ENCODE peak calls at places on chromosomes 6 and 20, in four cellular contexts. One of them, this sample, is unnamed.

GRCh38 chr6:140052757-140053729 is 678.6 kb upstream of the CITED2 start:
- DNase-seq in SHP77: no peak
- DNase-seq in NCI-H345: no peak
- DNase-seq in hypothalamus: no peak
- DNase-seq in this sample: no peak

GRCh38 chr6:163991326-163991725 is 576.8 kb downstream of the QKI start:
- DNase-seq in SHP77: no peak
- DNase-seq in NCI-H345: no peak
- DNase-seq in hypothalamus: no peak
- DNase-seq in this sample: no peak

GRCh38 chr6:32192608-32193039 is at the start of gene GPSM3:
- DNase-seq in SHP77: peak; percentile 86
- DNase-seq in NCI-H345: no peak
- DNase-seq in hypothalamus: no peak
- DNase-seq in this sample: no peak

GRCh38 chr20:3304456-3304855 is 65.5 kb upstream of the SLC4A11 start:
- DNase-seq in SHP77: no peak
- DNase-seq in NCI-H345: no peak
- DNase-seq in hypothalamus: no peak
- DNase-seq in this sample: no peak

GRCh38 chr20:38143646-38144554 is 21.2 kb downstream of the TGM2 start:
- DNase-seq in SHP77: peak; percentile 28
- DNase-seq in NCI-H345: no peak
- DNase-seq in hypothalamus: no peak
- DNase-seq in this sample: no peak

GRCh38 chr20:50911716-50912115 is 19.5 kb downstream of the ADNP start:
- DNase-seq in SHP77: no peak
- DNase-seq in NCI-H345: no peak
- DNase-seq in hypothalamus: no peak
- DNase-seq in this sample: no peak

GRCh38 chr20:46636981-46637860 is 14.0 kb downstream of the SLC13A3 start:
- DNase-seq in SHP77: no peak
- DNase-seq in NCI-H345: no peak
- DNase-seq in hypothalamus: peak; percentile 33
- DNase-seq in this sample: no peak

GRCh38 chr6:114288696-114289095 is 54.1 kb downstream of the HS3ST5 start:
- DNase-seq in SHP77: no peak
- DNase-seq in NCI-H345: no peak
- DNase-seq in hypothalamus: no peak
- DNase-seq in this sample: no peak

GRCh38 chr6:154521412-154521811 is 10.9 kb upstream of the CNKSR3 start:
- DNase-seq in SHP77: no peak
- DNase-seq in NCI-H345: no peak
- DNase-seq in hypothalamus: no peak
- DNase-seq in this sample: no peak

GRCh38 chr6:11207199-11207968 is 25.1 kb downstream of the NEDD9 start:
- DNase-seq in SHP77: no peak
- DNase-seq in NCI-H345: no peak
- DNase-seq in hypothalamus: no peak
- DNase-seq in this sample: no peak

GRCh38 chr20:46128310-46129151 is 10.4 kb downstream of the CD40 start:
- DNase-seq in SHP77: peak; percentile 52
- DNase-seq in NCI-H345: peak; percentile 64
- DNase-seq in hypothalamus: peak; percentile 11
- DNase-seq in this sample: no peak

GRCh38 chr6:131519670-131520436 is 53.2 kb upstream of the ARG1 start:
- DNase-seq in SHP77: peak; percentile 23
- DNase-seq in NCI-H345: peak; percentile 33
- DNase-seq in hypothalamus: no peak
- DNase-seq in this sample: peak; percentile 31

GRCh38 chr6:12363651-12364381 is 73.7 kb downstream of the EDN1 start:
- DNase-seq in SHP77: no peak
- DNase-seq in NCI-H345: no peak
- DNase-seq in hypothalamus: no peak
- DNase-seq in this sample: no peak

GRCh38 chr6:33419580-33420492 is at the start of gene SYNGAP1:
- DNase-seq in SHP77: peak; percentile 18
- DNase-seq in NCI-H345: no peak
- DNase-seq in hypothalamus: peak; percentile 47
- DNase-seq in this sample: no peak

GRCh38 chr6:143408151-143408786 is 42.2 kb downstream of the ADAT2 start:
- DNase-seq in SHP77: no peak
- DNase-seq in NCI-H345: no peak
- DNase-seq in hypothalamus: no peak
- DNase-seq in this sample: no peak

GRCh38 chr6:131060311-131060710 is 2.7 kb downstream of the EPB41L2 start:
- DNase-seq in SHP77: no peak
- DNase-seq in NCI-H345: no peak
- DNase-seq in hypothalamus: no peak
- DNase-seq in this sample: no peak

GRCh38 chr6:53734473-53735299 is 60.1 kb upstream of the LRRC1 start:
- DNase-seq in SHP77: peak; percentile 71
- DNase-seq in NCI-H345: peak; percentile 20
- DNase-seq in hypothalamus: no peak
- DNase-seq in this sample: no peak

GRCh38 chr6:116556065-116556464 is 2.5 kb downstream of the CALHM4 start:
- DNase-seq in SHP77: no peak
- DNase-seq in NCI-H345: no peak
- DNase-seq in hypothalamus: no peak
- DNase-seq in this sample: no peak

GRCh38 chr20:25024171-25024570 is 31.6 kb upstream of the APMAP start:
- DNase-seq in SHP77: no peak
- DNase-seq in NCI-H345: no peak
- DNase-seq in hypothalamus: no peak
- DNase-seq in this sample: no peak

GRCh38 chr20:20706285-20706684 is 6.2 kb downstream of the RALGAPA2 start:
- DNase-seq in SHP77: no peak
- DNase-seq in NCI-H345: no peak
- DNase-seq in hypothalamus: no peak
- DNase-seq in this sample: peak; percentile 1

This sample was measured in NCI-H774.